ENCODE peak calls at places on chromosomes 5 and 9, in nine cellular contexts. Q is DND-41; X is pancreas; O is astrocyte; W is CD8-positive, alpha-beta T cell; J is H9; V is esophagus squamous epithelium; H is GM12865; A is foreskin fibroblast. K is an unnamed sample.

GRCh38 chr5:159442210-159442850 is 112.0 kb upstream of the IL12B start:
- DNase-seq in Q (no peak), X (no peak), O (no peak), W (no peak), J (peak), V (no peak), H (no peak), A (no peak), K (no peak)

GRCh38 chr5:1735320-1735970 is 64.2 kb downstream of the MRPL36 start:
- DNase-seq in Q (no peak), X (no peak), O (no peak), W (no peak), J (peak), V (no peak), H (no peak), A (no peak), K (no peak)

GRCh38 chr9:96383165-96383939 is at the start of gene SLC35D2:
- DNase-seq in Q (no peak), X (peak), O (peak), W (peak), J (peak), V (no peak), H (peak), A (peak), K (peak)

GRCh38 chr5:95471922-95472321 is 80.8 kb downstream of the FAM81B start:
- DNase-seq in Q (no peak), X (no peak), O (peak), W (no peak), J (no peak), V (no peak), H (no peak), A (peak), K (peak)

GRCh38 chr9:100346836-100347235 is 5.9 kb downstream of the TEX10 start:
- DNase-seq in Q (no peak), X (no peak), O (peak), W (no peak), J (no peak), V (no peak), H (no peak), A (peak), K (no peak)

GRCh38 chr5:124631874-124632550 is 114.4 kb downstream of the ZNF608 start:
- DNase-seq in Q (no peak), X (no peak), O (no peak), W (no peak), J (no peak), V (no peak), H (peak), A (no peak), K (no peak)

GRCh38 chr9:131585375-131585774 is 40.1 kb downstream of the PRRT1B start:
- DNase-seq in Q (peak), X (no peak), O (no peak), W (peak), J (no peak), V (no peak), H (peak), A (no peak), K (no peak)

GRCh38 chr5:132489871-132490483 is 596 bp downstream of the IRF1 start:
- DNase-seq in Q (peak), X (peak), O (peak), W (peak), J (peak), V (no peak), H (peak), A (peak), K (no peak)

GRCh38 chr9:85516976-85517637 is 224.6 kb downstream of the AGTPBP1 start:
- DNase-seq in Q (no peak), X (no peak), O (no peak), W (no peak), J (no peak), V (no peak), H (no peak), A (no peak), K (peak)

GRCh38 chr9:119289740-119290139 is 79.5 kb downstream of the BRINP1 start:
- DNase-seq in Q (peak), X (peak), O (peak), W (no peak), J (peak), V (no peak), H (peak), A (no peak), K (peak)

GRCh38 chr9:136361047-136361756 is 2.3 kb downstream of the DNLZ start:
- DNase-seq in Q (no peak), X (no peak), O (no peak), W (no peak), J (no peak), V (no peak), H (no peak), A (peak), K (no peak)

GRCh38 chr5:126468091-126468490 is 44.9 kb downstream of the GRAMD2B start:
- DNase-seq in Q (no peak), X (no peak), O (no peak), W (no peak), J (no peak), V (no peak), H (no peak), A (no peak), K (no peak)

GRCh38 chr5:126469925-126470324 is 46.7 kb downstream of the GRAMD2B start:
- DNase-seq in Q (no peak), X (no peak), O (no peak), W (no peak), J (no peak), V (no peak), H (no peak), A (no peak), K (no peak)

GRCh38 chr5:126471875-126472537 is 48.8 kb downstream of the GRAMD2B start:
- DNase-seq in Q (no peak), X (no peak), O (peak), W (no peak), J (no peak), V (no peak), H (no peak), A (peak), K (peak)

GRCh38 chr5:126471247-126471646 is 48.0 kb downstream of the GRAMD2B start:
- DNase-seq in Q (no peak), X (no peak), O (no peak), W (no peak), J (no peak), V (no peak), H (no peak), A (no peak), K (no peak)

DNA sequence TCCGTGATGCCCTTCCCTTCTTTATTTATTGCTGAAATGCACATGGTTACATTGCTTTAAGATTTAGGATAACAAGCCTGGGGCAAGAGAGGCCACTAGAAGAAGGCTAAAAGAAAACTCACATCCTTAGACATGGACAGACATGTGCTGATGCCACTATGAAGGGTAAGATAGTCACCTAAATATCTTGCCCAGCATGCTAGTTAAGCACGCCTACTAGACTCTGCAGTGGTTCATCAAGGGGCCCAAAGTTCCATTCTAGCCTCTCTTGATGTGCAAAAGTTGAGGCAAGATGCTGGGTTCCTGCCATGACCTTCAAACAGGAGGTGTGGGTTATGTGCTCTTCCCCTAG is 49.3 kb downstream of the GRAMD2B start:
- DNase-seq in Q (no peak), X (no peak), O (no peak), W (no peak), J (no peak), V (no peak), H (no peak), A (no peak), K (no peak)
- TF ChIP-seq CTCF in Q (no peak), X (no peak), O (no peak), W (no peak), J (no peak), V (no peak), H (no peak), A (no peak), K (no peak)

DNA sequence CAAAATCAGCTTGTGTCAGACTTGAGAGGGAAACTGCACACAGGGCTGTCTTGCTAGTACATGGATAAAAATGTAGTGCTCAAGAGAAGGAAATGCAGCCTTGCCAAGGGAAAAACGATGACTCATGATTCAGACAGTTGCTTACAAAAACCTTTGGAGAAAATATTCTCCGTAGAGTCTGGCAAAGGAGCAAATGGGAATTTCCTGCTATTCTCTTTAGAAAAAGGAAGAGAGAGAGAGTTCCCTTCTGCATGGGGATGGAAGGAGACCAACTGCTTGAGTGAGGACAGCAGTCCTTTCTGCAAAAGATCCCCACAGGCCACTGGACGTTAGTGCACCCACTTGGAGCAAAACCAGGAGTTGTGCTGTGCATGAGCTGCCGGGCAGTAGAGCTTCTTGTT is 7.6 kb downstream of the IFNB1 start:
- DNase-seq in Q (no peak), X (no peak), O (peak), W (no peak), J (peak), V (no peak), H (no peak), A (peak), K (peak)
- TF ChIP-seq CTCF in Q (no peak), X (no peak), O (peak), W (no peak), J (peak), V (no peak), H (peak), A (peak), K (peak)

GRCh38 chr5:67221487-67222242 is 25.1 kb upstream of the CD180 start:
- DNase-seq in Q (peak), X (no peak), O (no peak), W (peak), J (no peak), V (no peak), H (peak), A (no peak), K (no peak)
- TF ChIP-seq CTCF in Q (no peak), X (no peak), O (no peak), W (no peak), J (no peak), V (no peak), H (no peak), A (no peak), K (no peak)

DNA sequence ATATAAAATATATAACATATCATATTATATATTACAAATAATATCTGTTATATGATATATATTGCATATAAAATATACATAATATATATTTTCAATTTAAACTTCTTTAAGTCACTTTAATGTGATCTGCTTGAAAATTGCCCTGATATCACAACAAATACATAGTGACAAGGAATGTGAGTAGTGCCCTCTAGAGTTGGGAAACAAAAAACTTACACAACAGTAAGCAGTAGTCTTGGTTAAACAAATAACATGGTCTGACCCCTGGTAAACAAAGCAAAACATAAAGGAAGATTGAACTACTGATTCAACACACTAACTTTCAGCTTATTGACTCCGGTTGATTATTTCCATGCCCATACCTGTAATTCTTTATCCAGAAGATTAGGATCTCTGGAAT is 188.3 kb upstream of the NMUR2 start:
- DNase-seq in Q (no peak), X (no peak), O (no peak), W (no peak), J (no peak), V (no peak), H (peak), A (no peak), K (no peak)
- TF ChIP-seq CTCF in Q (peak), X (no peak), O (no peak), W (no peak), J (peak), V (no peak), H (peak), A (no peak), K (no peak)

GRCh38 chr9:38068616-38068865 is 486 bp downstream of the SHB start:
- DNase-seq in Q (peak), X (peak), O (no peak), W (peak), J (no peak), V (no peak), H (peak), A (no peak), K (peak)
- TF ChIP-seq CTCF in Q (peak), X (peak), O (no peak), W (no peak), J (no peak), V (no peak), H (peak), A (peak), K (no peak)

GRCh38 chr5:55766408-55766807 is 28.5 kb downstream of the DDX4 start:
- DNase-seq in Q (no peak), X (no peak), O (no peak), W (no peak), J (no peak), V (no peak), H (no peak), A (no peak), K (no peak)
- TF ChIP-seq CTCF in Q (no peak), X (no peak), O (no peak), W (no peak), J (no peak), V (no peak), H (no peak), A (no peak), K (no peak)

K was measured in mammary epithelial cell.